ENCODE peak calls at places on chromosomes 13 and 19, in six cellular contexts. D, S, U, F, J and H are unnamed samples.

GRCh38 chr13:44063881-44064280 is 184.2 kb downstream of the LACC1 start:
- DNase-seq in J (peak; percentile 54), S (no peak), D (no peak), U (no peak), F (no peak), H (no peak)

GRCh38 chr19:18597809-18598660 is 8.6 kb downstream of the CRLF1 start:
- DNase-seq in F (no peak), S (no peak), U (no peak), J (no peak), D (no peak), H (no peak)

GRCh38 chr13:66635526-66635925 is 594.6 kb downstream of the PCDH9 start:
- DNase-seq in U (no peak), S (no peak), J (peak; percentile 80), D (peak; percentile 91), F (peak; percentile 78), H (peak; percentile 73)

GRCh38 chr13:51235756-51236564 is 13.8 kb downstream of the FAM124A start:
- DNase-seq in D (no peak), S (no peak), U (no peak), J (no peak), F (no peak), H (no peak)

GRCh38 chr19:5358173-5358800 is 17.7 kb upstream of the PTPRS start:
- DNase-seq in U (no peak), D (peak; percentile 53), S (no peak), J (peak; percentile 6), F (no peak), H (no peak)

GRCh38 chr19:42286349-42287016 is 15.4 kb upstream of the PRR19 start:
- DNase-seq in S (peak; percentile 58), F (no peak), D (peak; percentile 65), J (peak; percentile 32), U (no peak), H (no peak)

GRCh38 chr13:24943136-24943535 is 152.8 kb upstream of the PABPC3 start:
- DNase-seq in D (no peak), F (no peak), S (no peak), J (no peak), U (no peak), H (no peak)

GRCh38 chr13:49563513-49563912 is 21.8 kb downstream of the RCBTB1 start:
- DNase-seq in U (no peak), D (peak; percentile 54), F (no peak), S (no peak), J (peak; percentile 66), H (no peak)

GRCh38 chr19:17097593-17098126 is 22.1 kb downstream of the MYO9B start:
- DNase-seq in J (peak; percentile 70), S (peak; percentile 47), U (no peak), D (peak; percentile 64), F (no peak), H (no peak)

GRCh38 chr19:6737873-6738725 is 719 bp upstream of the GPR108 start:
- DNase-seq in U (peak; percentile 83), F (no peak), S (peak; percentile 94), J (peak; percentile 91), D (peak; percentile 92), H (peak; percentile 49)

GRCh38 chr19:49057636-49058234 is at the start of gene CGB7:
- DNase-seq in J (peak; percentile 74), U (peak; percentile 67), F (no peak), S (peak; percentile 77), D (peak; percentile 53), H (no peak)

GRCh38 chr13:29111446-29111845 is 291.3 kb downstream of the MTUS2 start:
- DNase-seq in F (peak; percentile 13), J (no peak), D (peak; percentile 43), U (no peak), S (no peak), H (no peak)

GRCh38 chr19:7931221-7932061 is 5.5 kb upstream of the CTXN1 start:
- DNase-seq in S (no peak), D (no peak), F (no peak), J (no peak), U (no peak), H (no peak)

GRCh38 chr13:37602743-37603381 is 4.3 kb upstream of the POSTN start:
- DNase-seq in S (no peak), F (no peak), D (peak; percentile 61), U (no peak), J (peak; percentile 75), H (peak; percentile 18)

GRCh38 chr19:29926801-29927200 is 15.2 kb upstream of the URI1 start:
- DNase-seq in F (no peak), J (no peak), S (no peak), U (no peak), D (no peak), H (no peak)

GRCh38 chr19:13637664-13638063 is 126.7 kb upstream of the MRI1 start:
- DNase-seq in U (no peak), F (no peak), J (no peak), S (no peak), D (no peak), H (no peak)

GRCh38 chr13:47859129-47859528 is 141.9 kb downstream of the SUCLA2 start:
- DNase-seq in S (no peak), D (peak; percentile 68), F (peak; percentile 14), J (peak; percentile 2), U (no peak), H (peak; percentile 54)

GRCh38 chr13:25570185-25570584 is 198.4 kb downstream of the ATP8A2 start:
- DNase-seq in F (no peak), S (no peak), J (no peak), U (no peak), D (no peak), H (no peak)

GRCh38 chr19:54507824-54508223 is 5.2 kb downstream of the LAIR2 start:
- DNase-seq in U (no peak), F (no peak), J (no peak), S (no peak), D (no peak), H (no peak)

GRCh38 chr13:40187324-40187795 is 479.1 kb downstream of the FOXO1 start:
- DNase-seq in U (no peak), D (no peak), F (no peak), J (no peak), S (no peak), H (no peak)

GRCh38 chr19:55435020-55435419 is 8.1 kb downstream of the SHISA7 start:
- DNase-seq in U (no peak), J (no peak), F (no peak), D (no peak), S (no peak), H (no peak)

GRCh38 chr19:5372572-5373200 is 32.1 kb upstream of the PTPRS start:
- DNase-seq in U (no peak), S (no peak), J (no peak), D (no peak), F (no peak), H (no peak)

GRCh38 chr13:37058801-37059135 is 720 bp downstream of the SUPT20H start:
- DNase-seq in F (no peak), S (no peak), J (peak; percentile 60), U (no peak), D (peak; percentile 43), H (no peak)

GRCh38 chr13:22120646-22121045 is 449.8 kb downstream of the FGF9 start:
- DNase-seq in J (no peak), U (no peak), S (no peak), D (no peak), F (no peak), H (no peak)

GRCh38 chr13:22126433-22127021 is 455.7 kb downstream of the FGF9 start:
- DNase-seq in J (no peak), U (no peak), S (no peak), F (no peak), D (no peak), H (no peak)

GRCh38 chr13:22121340-22121739 is 450.5 kb downstream of the FGF9 start:
- DNase-seq in F (no peak), U (no peak), J (no peak), S (no peak), D (no peak), H (no peak)
- H3K4me3 ChIP-seq in F (no peak overlapping the region), U (no peak overlapping the region), J (no peak overlapping the region), S (no peak overlapping the region), D (no peak overlapping the region), H (no peak overlapping the region)

GRCh38 chr13:112348642-112349345 is 27.4 kb upstream of the SPACA7 start:
- DNase-seq in F (no peak), J (no peak), D (no peak), U (no peak), S (no peak), H (no peak)

GRCh38 chr13:112345826-112346172 is 30.4 kb upstream of the SPACA7 start:
- DNase-seq in J (no peak), F (no peak), U (no peak), D (no peak), S (no peak), H (no peak)

GRCh38 chr13:112343591-112343990 is 32.6 kb upstream of the SPACA7 start:
- DNase-seq in S (no peak), D (no peak), U (no peak), F (no peak), J (no peak), H (no peak)

GRCh38 chr13:112346899-112347229 is 29.3 kb upstream of the SPACA7 start:
- DNase-seq in U (no peak), D (no peak), S (no peak), F (no peak), J (no peak), H (no peak)

GRCh38 chr13:112346173-112346898 is 29.8 kb upstream of the SPACA7 start:
- DNase-seq in S (no peak), J (no peak), F (no peak), U (no peak), D (no peak), H (no peak)
- H3K4me3 ChIP-seq in S (no peak overlapping the region), J (no peak overlapping the region), F (no peak overlapping the region), U (no peak overlapping the region), D (no peak overlapping the region), H (no peak overlapping the region)

GRCh38 chr19:9586764-9587163 is 2.5 kb upstream of the ZNF121 start:
- DNase-seq in S (peak; percentile 35), F (peak; percentile 6), D (peak; percentile 81), U (peak; percentile 63), J (peak; percentile 83), H (peak; percentile 29)
- H3K4me3 ChIP-seq in S (no peak overlapping the region), F (no peak overlapping the region), D (no peak overlapping the region), U (no peak overlapping the region), J (no peak overlapping the region), H (no peak overlapping the region)

GRCh38 chr19:10007811-10008211 is 2.5 kb downstream of the COL5A3 start:
- DNase-seq in U (no peak), D (peak; percentile 50), F (peak; percentile 77), J (peak; percentile 47), S (no peak), H (peak; percentile 41)

GRCh38 chr19:10009269-10009665 is 1.0 kb downstream of the COL5A3 start:
- DNase-seq in U (peak; percentile 48), F (peak; percentile 87), S (peak; percentile 80), D (peak; percentile 85), J (peak; percentile 79), H (no peak)

GRCh38 chr19:10010939-10011338 is 635 bp upstream of the COL5A3 start:
- DNase-seq in J (no peak), S (no peak), D (no peak), F (no peak), U (no peak), H (no peak)

GRCh38 chr19:10010247-10010691 is at the start of gene COL5A3:
- DNase-seq in U (peak; percentile 62), D (peak; percentile 18), S (peak; percentile 76), J (peak; percentile 84), F (no peak), H (no peak)

DNA sequence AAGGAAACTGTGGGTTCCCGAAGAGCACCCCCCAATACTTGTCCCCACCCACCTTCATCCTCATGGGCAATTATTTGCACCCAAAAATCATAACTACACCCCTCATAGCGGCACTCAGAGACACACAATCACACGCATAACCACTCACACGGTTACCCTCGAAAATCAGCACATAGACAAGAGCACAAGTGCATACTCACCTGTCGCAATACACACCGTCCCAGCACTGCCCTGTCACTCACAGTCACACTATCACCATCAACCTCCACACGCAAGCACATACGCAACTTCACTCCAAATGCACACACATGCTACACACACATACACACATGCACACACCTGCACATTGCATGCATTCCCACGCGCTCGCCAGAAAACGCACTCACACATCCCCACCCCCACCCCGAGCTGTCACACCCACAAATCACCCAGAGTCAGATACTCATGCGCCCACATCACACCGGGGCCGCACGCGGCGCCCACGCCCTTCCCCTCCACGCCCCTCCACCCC is 535 bp downstream of the COL5A3 start:
- DNase-seq in S (no peak), U (no peak), F (no peak), J (peak; percentile 5), D (no peak), H (no peak)
- H3K4me3 ChIP-seq in S (peak overlapping the region; percentile 35), U (peak overlapping the region; percentile 14), F (peak overlapping the region; percentile 64), J (peak overlapping the region; percentile 98), D (no peak overlapping the region), H (peak overlapping the region; percentile 16)